ENCODE peak calls at places on chromosomes 13 and 19, in five cellular contexts. N is T-cell, T is GOT3, P is fibroblast of lung, B is NCI-H2029. V is an unnamed sample.

GRCh38 chr13:95781016-95781415 is 104.1 kb downstream of the DNAJC3 start:
- DNase-seq in N (no peak), T (no peak), P (no peak), B (no peak), V (no peak)

GRCh38 chr19:53696951-53697350 is 65.2 kb downstream of the DPRX start:
- DNase-seq in N (no peak), T (no peak), P (peak), B (no peak), V (no peak)

GRCh38 chr13:113558461-113558860 is 26.1 kb upstream of the TFDP1 start:
- DNase-seq in N (no peak), T (no peak), P (no peak), B (no peak), V (no peak)

GRCh38 chr19:18110833-18111232 is 13.3 kb downstream of the MAST3 start:
- DNase-seq in N (no peak), T (no peak), P (no peak), B (no peak), V (no peak)

GRCh38 chr13:49023441-49023840 is 47.7 kb downstream of the FNDC3A start:
- DNase-seq in N (no peak), T (no peak), P (peak), B (no peak), V (no peak)

GRCh38 chr13:83881917-83882625 is at the start of gene SLITRK1:
- DNase-seq in N (no peak), T (no peak), P (peak), B (no peak), V (peak)

GRCh38 chr13:102965802-102966201 is 100.4 kb downstream of the SLC10A2 start:
- DNase-seq in N (no peak), T (no peak), P (no peak), B (no peak), V (no peak)

GRCh38 chr19:3370214-3370720 is 3.9 kb downstream of the NFIC start:
- DNase-seq in N (no peak), T (no peak), P (no peak), B (no peak), V (no peak)

GRCh38 chr19:1675633-1676350 is 23.4 kb upstream of the TCF3 start:
- DNase-seq in N (no peak), T (no peak), P (no peak), B (no peak), V (no peak)

GRCh38 chr19:39426170-39426569 is 9.6 kb downstream of the RPS16 start:
- DNase-seq in N (no peak), T (no peak), P (no peak), B (no peak), V (no peak)

GRCh38 chr19:1247747-1248453 is 483 bp upstream of the MIDN start:
- DNase-seq in N (peak), T (no peak), P (peak), B (no peak), V (peak)

GRCh38 chr13:113491418-113491883 is 940 bp upstream of the DCUN1D2 start:
- DNase-seq in N (no peak), T (no peak), P (peak), B (no peak), V (no peak)

GRCh38 chr19:19405919-19406877 is 723 bp downstream of the GATAD2A start:
- DNase-seq in N (peak), T (no peak), P (peak), B (no peak), V (peak)

GRCh38 chr19:2488942-2489731 is 13.2 kb downstream of the GADD45B start:
- DNase-seq in N (no peak), T (no peak), P (peak), B (peak), V (no peak)

GRCh38 chr19:44747739-44748425 is 626 bp upstream of the BCL3 start:
- DNase-seq in N (no peak), T (no peak), P (peak), B (peak), V (no peak)

GRCh38 chr19:855566-856120 is 3.5 kb downstream of the ELANE start:
- DNase-seq in N (no peak), T (no peak), P (no peak), B (no peak), V (no peak)

GRCh38 chr13:49791753-49792549 is 531 bp downstream of the KPNA3 start:
- DNase-seq in N (peak), T (no peak), P (peak), B (no peak), V (peak)

GRCh38 chr13:100432611-100433010 is 156.0 kb downstream of the GGACT start:
- DNase-seq in N (no peak), T (no peak), P (no peak), B (no peak), V (no peak)

GRCh38 chr19:1364070-1364719 is 19.5 kb upstream of the NDUFS7 start:
- DNase-seq in N (no peak), T (no peak), P (no peak), B (no peak), V (no peak)

GRCh38 chr13:111006508-111007031 is 91.7 kb upstream of the ANKRD10 start:
- DNase-seq in N (no peak), T (no peak), P (peak), B (no peak), V (no peak)

GRCh38 chr19:6047741-6048231 is 62.5 kb downstream of the RFX2 start:
- DNase-seq in N (no peak), T (no peak), P (peak), B (peak), V (no peak)

V was measured in activated T-helper 1 cell treated with anti-CD3 and anti-CD28 coated beads, Interleukin-12 subunit alpha, Interleukin-12 subunit beta, Interleukin-2, Interleukin-4 antibody, amounts not matched to agents 30 ng/mL and 10 ng/mL and 1 ng/mL, durations not matched to agents 14 hours and 24 hours and 36 hours.